ENCODE peak calls at places on chromosomes 12 and 14, in four cellular contexts. E is RPMI7951, K is coronary artery, N is astrocyte of the cerebellum. M is an unnamed sample.

GRCh38 chr14:59754256-59754655 is 116.3 kb downstream of the RTN1 start:
- DNase-seq in E (no peak), K (no peak), N (no peak), M (no peak)

GRCh38 chr12:129961856-129962255 is 58.0 kb upstream of the TMEM132D start:
- DNase-seq in E (no peak), K (no peak), N (no peak), M (no peak)

GRCh38 chr12:49088190-49088931 is 6.2 kb downstream of the DHH start:
- DNase-seq in E (peak), K (peak), N (peak), M (peak)

GRCh38 chr12:131831635-131832041 is 3.4 kb downstream of the MMP17 start:
- DNase-seq in E (peak), K (no peak), N (no peak), M (peak)

GRCh38 chr14:37230551-37231194 is 32.9 kb downstream of the MIPOL1 start:
- DNase-seq in E (peak), K (no peak), N (peak), M (no peak)

GRCh38 chr14:60753264-60754126 is 18.9 kb downstream of the MNAT1 start:
- DNase-seq in E (peak), K (no peak), N (no peak), M (no peak)

GRCh38 chr14:53946404-53947400 is 9.9 kb downstream of the BMP4 start:
- DNase-seq in E (no peak), K (no peak), N (peak), M (no peak)

GRCh38 chr12:12604790-12605189 is 6.9 kb upstream of the CREBL2 start:
- DNase-seq in E (no peak), K (no peak), N (no peak), M (no peak)

GRCh38 chr14:91258021-91258618 is 13.6 kb upstream of the GPR68 start:
- DNase-seq in E (peak), K (no peak), N (no peak), M (peak)

GRCh38 chr14:104678346-104678745 is 11.1 kb upstream of the INF2 start:
- DNase-seq in E (peak), K (peak), N (no peak), M (peak)

GRCh38 chr12:59911516-59911915 is 315.7 kb downstream of the SLC16A7 start:
- DNase-seq in E (no peak), K (no peak), N (no peak), M (no peak)

GRCh38 chr12:41293011-41293410 is 104.9 kb downstream of the PDZRN4 start:
- DNase-seq in E (no peak), K (no peak), N (no peak), M (no peak)

GRCh38 chr14:92651793-92652382 is 96.5 kb downstream of the LGMN start:
- DNase-seq in E (no peak), K (no peak), N (no peak), M (no peak)

GRCh38 chr12:3085341-3086125 is 8.4 kb downstream of the TSPAN9 start:
- DNase-seq in E (no peak), K (no peak), N (no peak), M (no peak)

GRCh38 chr12:126953365-126953889 is 1313.5 kb upstream of the TMEM132C start:
- DNase-seq in E (no peak), K (no peak), N (no peak), M (no peak)

GRCh38 chr12:98227162-98227561 is 288.2 kb upstream of the TMPO start:
- DNase-seq in E (no peak), K (no peak), N (no peak), M (no peak)

GRCh38 chr12:11433664-11434063 is 38.3 kb upstream of the PRB2 start:
- DNase-seq in E (no peak), K (no peak), N (no peak), M (no peak)

GRCh38 chr14:51938137-51938536 is 51.2 kb upstream of the RTRAF start:
- DNase-seq in E (no peak), K (no peak), N (no peak), M (no peak)

GRCh38 chr14:93733231-93733630 is 55.1 kb downstream of the PRIMA1 start:
- DNase-seq in E (no peak), K (no peak), N (no peak), M (no peak)

GRCh38 chr14:91693342-91693741 is 38.5 kb downstream of the CATSPERB start:
- DNase-seq in E (no peak), K (no peak), N (no peak), M (no peak)

GRCh38 chr12:46154221-46154975 is 114.4 kb downstream of the SLC38A1 start:
- DNase-seq in E (peak), K (no peak), N (no peak), M (no peak)

GRCh38 chr12:96210376-96211055 is 16.3 kb downstream of the ELK3 start:
- DNase-seq in E (no peak), K (peak), N (no peak), M (no peak)

GRCh38 chr12:89988556-89988955 is 279.9 kb upstream of the ATP2B1 start:
- DNase-seq in E (no peak), K (no peak), N (no peak), M (no peak)

GRCh38 chr12:85829391-85829790 is 6.8 kb downstream of the RASSF9 start:
- DNase-seq in E (no peak), K (no peak), N (no peak), M (no peak)

GRCh38 chr14:24312736-24313507 is 1.6 kb downstream of the LTB4R start:
- DNase-seq in E (peak), K (no peak), N (no peak), M (no peak)

GRCh38 chr12:118025168-118025567 is 8.7 kb downstream of the RFC5 start:
- DNase-seq in E (no peak), K (no peak), N (no peak), M (no peak)

GRCh38 chr14:35046751-35047536 is 872 bp downstream of the FAM177A1 start:
- DNase-seq in E (peak), K (peak), N (no peak), M (peak)

M was measured in uterus.